ENCODE peak calls at places on chromosomes 3 and 15, in ten cellular contexts. F is tibial artery, Z is left ventricle myocardium inferior, G is bronchial epithelial cell, T is sigmoid colon, M is fibroblast of pulmonary artery, J is AG04450, N is fibroblast of the aortic adventitia, Y is heart right ventricle, H is GM23338. W is an unnamed sample.

GRCh38 chr3:167876603-167877325 is 141.2 kb downstream of the SERPINI1 start:
- DNase-seq in F (no peak), Z (no peak), G (peak), T (no peak), M (peak), J (peak), N (peak), Y (no peak), H (no peak), W (peak)

GRCh38 chr3:195133462-195133861 is 137.5 kb downstream of the XXYLT1 start:
- DNase-seq in F (no peak), Z (no peak), G (peak), T (peak), M (peak), J (peak), N (peak), Y (no peak), H (no peak), W (peak)

GRCh38 chr15:99155961-99156443 is 51.1 kb downstream of the SYNM start:
- DNase-seq in F (no peak), Z (no peak), G (peak), T (no peak), M (no peak), J (no peak), N (peak), Y (no peak), H (no peak), W (no peak)

GRCh38 chr3:125374996-125375941 is at the start of gene ZNF148:
- DNase-seq in F (peak), Z (peak), G (peak), T (peak), M (peak), J (peak), N (peak), Y (peak), H (peak), W (peak)

GRCh38 chr15:22902981-22903380 is 64.5 kb downstream of the NIPA2 start:
- DNase-seq in F (no peak), Z (no peak), G (no peak), T (no peak), M (no peak), J (no peak), N (no peak), Y (no peak), H (no peak), W (no peak)

GRCh38 chr3:46065294-46065705 is 38.0 kb upstream of the XCR1 start:
- DNase-seq in F (no peak), Z (peak), G (peak), T (no peak), M (no peak), J (no peak), N (no peak), Y (no peak), H (no peak), W (no peak)

GRCh38 chr15:53586815-53587214 is 172.6 kb downstream of the WDR72 start:
- DNase-seq in F (no peak), Z (no peak), G (peak), T (peak), M (peak), J (no peak), N (no peak), Y (no peak), H (peak), W (peak)

GRCh38 chr3:101778385-101779046 is 495 bp upstream of the NXPE3 start:
- DNase-seq in F (no peak), Z (no peak), G (no peak), T (no peak), M (no peak), J (no peak), N (no peak), Y (no peak), H (no peak), W (no peak)

GRCh38 chr3:183664913-183665381 is 29.5 kb downstream of the KLHL24 start:
- DNase-seq in F (no peak), Z (no peak), G (peak), T (no peak), M (peak), J (peak), N (peak), Y (no peak), H (no peak), W (peak)

GRCh38 chr15:65993762-65994161 is 124.5 kb downstream of the RAB11A start:
- DNase-seq in F (no peak), Z (no peak), G (no peak), T (no peak), M (no peak), J (no peak), N (no peak), Y (no peak), H (no peak), W (no peak)

GRCh38 chr3:59425942-59426341 is 376.1 kb upstream of the CFAP20DC start:
- DNase-seq in F (no peak), Z (no peak), G (peak), T (no peak), M (no peak), J (no peak), N (no peak), Y (no peak), H (no peak), W (no peak)

GRCh38 chr15:47754312-47754711 is 37.0 kb downstream of the SEMA6D start:
- DNase-seq in F (no peak), Z (no peak), G (no peak), T (no peak), M (no peak), J (no peak), N (no peak), Y (no peak), H (no peak), W (no peak)

GRCh38 chr3:14524920-14525660 is 15.1 kb downstream of the GRIP2 start:
- DNase-seq in F (peak), Z (no peak), G (no peak), T (peak), M (no peak), J (no peak), N (no peak), Y (no peak), H (no peak), W (no peak)

GRCh38 chr3:61268659-61269058 is 17.4 kb upstream of the FHIT start:
- DNase-seq in F (no peak), Z (no peak), G (no peak), T (no peak), M (no peak), J (no peak), N (no peak), Y (no peak), H (no peak), W (no peak)

GRCh38 chr3:53223025-53223424 is 32.8 kb downstream of the TKT start:
- DNase-seq in F (no peak), Z (no peak), G (no peak), T (no peak), M (no peak), J (no peak), N (no peak), Y (no peak), H (no peak), W (no peak)

GRCh38 chr15:36960179-36960946 is 140.0 kb downstream of the MEIS2 start:
- DNase-seq in F (no peak), Z (no peak), G (peak), T (no peak), M (no peak), J (no peak), N (no peak), Y (no peak), H (no peak), W (no peak)

GRCh38 chr15:29045717-29046116 is 159.9 kb downstream of the APBA2 start:
- DNase-seq in F (no peak), Z (no peak), G (peak), T (no peak), M (no peak), J (no peak), N (no peak), Y (no peak), H (no peak), W (no peak)

GRCh38 chr15:34297059-34297458 is 40.5 kb downstream of the SLC12A6 start:
- DNase-seq in F (no peak), Z (no peak), G (no peak), T (no peak), M (no peak), J (no peak), N (peak), Y (no peak), H (no peak), W (no peak)

GRCh38 chr15:47514251-47514652 is 203.1 kb upstream of the SEMA6D start:
- DNase-seq in F (no peak), Z (no peak), G (peak), T (no peak), M (peak), J (no peak), N (peak), Y (no peak), H (no peak), W (peak)

GRCh38 chr3:5096368-5096767 is 25.7 kb upstream of the ARL8B start:
- DNase-seq in F (no peak), Z (no peak), G (no peak), T (peak), M (no peak), J (no peak), N (no peak), Y (no peak), H (no peak), W (no peak)

GRCh38 chr3:115087512-115087911 is 59.6 kb downstream of the ZBTB20 start:
- DNase-seq in F (no peak), Z (no peak), G (no peak), T (no peak), M (no peak), J (no peak), N (no peak), Y (no peak), H (no peak), W (no peak)

GRCh38 chr15:64901914-64902313 is 9.8 kb upstream of the ANKDD1A start:
- DNase-seq in F (no peak), Z (no peak), G (no peak), T (no peak), M (no peak), J (no peak), N (no peak), Y (no peak), H (no peak), W (no peak)

GRCh38 chr3:148911173-148911572 is 46.1 kb downstream of the CPA3 start:
- DNase-seq in F (no peak), Z (no peak), G (peak), T (no peak), M (no peak), J (no peak), N (no peak), Y (no peak), H (peak), W (no peak)

GRCh38 chr3:150775001-150775599 is 12.1 kb upstream of the SIAH2 start:
- DNase-seq in F (no peak), Z (no peak), G (peak), T (no peak), M (peak), J (peak), N (peak), Y (no peak), H (no peak), W (no peak)

GRCh38 chr15:28929200-28929599 is 43.4 kb downstream of the APBA2 start:
- DNase-seq in F (peak), Z (no peak), G (no peak), T (peak), M (no peak), J (no peak), N (no peak), Y (no peak), H (no peak), W (no peak)

GRCh38 chr15:80906159-80906775 is 83.4 kb downstream of the MESD start:
- DNase-seq in F (no peak), Z (no peak), G (peak), T (no peak), M (no peak), J (no peak), N (no peak), Y (no peak), H (no peak), W (no peak)

GRCh38 chr15:73965094-73965729 is 26.9 kb downstream of the STOML1 start:
- DNase-seq in F (peak), Z (no peak), G (no peak), T (peak), M (no peak), J (no peak), N (no peak), Y (no peak), H (peak), W (no peak)
- TF ChIP-seq CTCF in F (no peak), Z (no peak), G (no peak), T (no peak), M (no peak), J (no peak), N (no peak), Y (peak), H (no peak), W (no peak)

GRCh38 chr15:84773716-84774115 is 25.3 kb downstream of the ZNF592 start:
- DNase-seq in F (no peak), Z (no peak), G (no peak), T (no peak), M (no peak), J (no peak), N (no peak), Y (no peak), H (no peak), W (no peak)
- H3K4me3 ChIP-seq in F (no peak), Z (no peak), G (no peak), T (no peak), M (no peak), J (no peak), N (no peak), Y (no peak), H (no peak), W (no peak)

GRCh38 chr3:172710709-172711456 is at the start of gene NCEH1:
- DNase-seq in F (peak), Z (peak), G (peak), T (peak), M (peak), J (peak), N (peak), Y (peak), H (peak), W (peak)

GRCh38 chr3:172708905-172709775 is 1.7 kb downstream of the NCEH1 start:
- DNase-seq in F (no peak), Z (no peak), G (peak), T (no peak), M (peak), J (no peak), N (no peak), Y (no peak), H (no peak), W (no peak)

GRCh38 chr3:172709776-172710708 is 825 bp downstream of the NCEH1 start:
- DNase-seq in F (peak), Z (peak), G (peak), T (peak), M (peak), J (no peak), N (peak), Y (peak), H (peak), W (no peak)

GRCh38 chr3:172713316-172713715 is 2.4 kb upstream of the NCEH1 start:
- DNase-seq in F (no peak), Z (no peak), G (no peak), T (no peak), M (no peak), J (no peak), N (peak), Y (no peak), H (no peak), W (no peak)

GRCh38 chr3:172711457-172711800 is 562 bp upstream of the NCEH1 start:
- DNase-seq in F (no peak), Z (no peak), G (no peak), T (no peak), M (no peak), J (no peak), N (no peak), Y (no peak), H (no peak), W (no peak)
- TF ChIP-seq CTCF in F (no peak), Z (no peak), G (no peak), T (no peak), M (no peak), J (no peak), N (peak), Y (no peak), H (no peak), W (no peak)

GRCh38 chr15:44727462-44728231 is 8.7 kb upstream of the TRIM69 start:
- DNase-seq in F (no peak), Z (no peak), G (peak), T (no peak), M (no peak), J (no peak), N (no peak), Y (no peak), H (no peak), W (no peak)
- H3K4me3 ChIP-seq in F (no peak), Z (peak), G (no peak), T (peak), M (no peak), J (no peak), N (no peak), Y (no peak), H (peak), W (no peak)

GRCh38 chr15:91968610-91969009 is 115.1 kb downstream of the SLCO3A1 start:
- DNase-seq in F (no peak), Z (no peak), G (no peak), T (no peak), M (no peak), J (no peak), N (no peak), Y (no peak), H (peak), W (no peak)
- TF ChIP-seq CTCF in F (no peak), Z (no peak), G (no peak), T (no peak), M (no peak), J (no peak), N (peak), Y (no peak), H (peak), W (peak)

GRCh38 chr3:139388077-139388476 is 1.4 kb downstream of the COPB2 start:
- DNase-seq in F (no peak), Z (no peak), G (no peak), T (no peak), M (no peak), J (no peak), N (no peak), Y (no peak), H (no peak), W (no peak)
- H3K4me3 ChIP-seq in F (peak), Z (peak), G (peak), T (no peak), M (peak), J (peak), N (peak), Y (peak), H (peak), W (peak)

DNA sequence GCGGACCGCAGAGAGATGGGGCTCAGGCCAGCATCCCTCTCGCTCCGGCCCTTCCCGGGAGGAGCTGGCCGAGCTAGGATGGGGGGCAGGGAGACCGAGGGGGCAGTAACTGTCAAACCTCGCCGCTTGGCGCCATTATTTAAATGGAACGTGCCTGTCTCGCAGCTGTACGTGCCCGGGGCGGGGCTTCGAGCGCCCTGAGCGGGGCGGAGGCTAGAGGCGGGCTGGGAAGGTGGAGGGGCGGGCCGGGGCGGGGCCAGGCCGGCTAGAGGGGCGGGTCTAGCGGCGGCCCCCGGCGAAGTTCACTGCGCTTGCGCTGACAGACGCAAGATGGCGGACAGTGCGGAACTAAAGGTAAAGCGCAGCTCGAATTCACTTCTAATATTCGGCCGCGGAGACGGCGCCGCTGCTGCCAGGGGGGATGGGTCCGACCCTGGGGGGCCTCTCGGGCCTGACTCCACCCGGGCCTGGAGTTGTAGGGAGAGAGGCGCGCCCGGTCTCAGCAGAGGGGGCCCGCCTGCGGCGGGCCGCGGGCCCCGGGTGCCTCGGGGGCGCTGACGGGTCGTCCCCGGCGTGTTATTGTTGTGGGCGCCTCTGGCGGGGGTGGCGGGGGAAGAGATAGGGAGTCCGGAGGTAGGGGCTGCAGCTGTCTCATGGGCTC is at the start of gene PIAS1:
- DNase-seq in F (peak), Z (peak), G (peak), T (peak), M (peak), J (peak), N (peak), Y (peak), H (peak), W (peak)
- TF ChIP-seq CTCF in F (no peak), Z (no peak), G (no peak), T (no peak), M (no peak), J (no peak), N (no peak), Y (peak), H (no peak), W (no peak)

DNA sequence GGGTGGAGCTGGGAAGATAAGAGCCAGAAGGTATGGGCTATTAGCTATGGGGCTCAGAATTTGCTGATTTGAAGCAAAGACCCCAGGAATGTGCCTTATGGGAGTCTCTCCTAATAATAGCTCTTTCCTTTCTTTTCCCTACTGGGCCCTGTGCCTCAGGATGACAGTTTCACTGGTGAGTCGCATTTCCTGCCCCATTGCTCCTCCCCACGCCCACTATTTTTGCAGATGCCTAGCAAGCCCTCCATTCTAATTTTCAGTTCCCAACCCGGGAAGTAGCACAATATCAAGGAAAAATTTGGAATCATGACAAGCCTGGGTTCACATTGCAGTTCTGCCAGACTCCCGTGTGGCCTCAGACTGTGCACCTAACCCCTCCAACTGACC is 583 bp downstream of the IL17RE start:
- DNase-seq in F (peak), Z (no peak), G (peak), T (no peak), M (no peak), J (no peak), N (peak), Y (no peak), H (no peak), W (no peak)
- H3K4me3 ChIP-seq in F (peak), Z (peak), G (peak), T (no peak), M (no peak), J (peak), N (no peak), Y (peak), H (peak), W (no peak)

DNA sequence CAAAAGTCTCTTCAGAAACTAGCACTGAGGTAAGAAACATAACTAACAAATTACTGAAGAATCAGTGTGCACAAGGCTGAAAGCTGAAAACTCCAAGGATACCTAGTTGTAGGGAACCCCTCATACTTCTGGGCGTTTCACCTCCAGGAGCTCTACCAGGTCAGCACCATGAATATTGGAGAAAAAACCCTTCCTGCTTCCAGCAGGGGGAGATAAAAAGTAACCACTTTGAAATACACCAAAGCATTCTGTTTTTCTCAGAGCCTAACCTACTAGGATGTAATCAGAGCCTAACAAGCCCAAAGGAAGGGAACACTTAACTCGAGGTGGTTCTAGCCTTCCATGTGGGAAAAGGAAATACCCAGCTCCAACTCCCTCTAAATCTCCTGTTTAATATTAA is 175.8 kb upstream of the MME start:
- DNase-seq in F (no peak), Z (no peak), G (peak), T (no peak), M (peak), J (no peak), N (peak), Y (no peak), H (peak), W (no peak)
- TF ChIP-seq CTCF in F (no peak), Z (peak), G (peak), T (no peak), M (peak), J (peak), N (peak), Y (peak), H (peak), W (peak)

DNA sequence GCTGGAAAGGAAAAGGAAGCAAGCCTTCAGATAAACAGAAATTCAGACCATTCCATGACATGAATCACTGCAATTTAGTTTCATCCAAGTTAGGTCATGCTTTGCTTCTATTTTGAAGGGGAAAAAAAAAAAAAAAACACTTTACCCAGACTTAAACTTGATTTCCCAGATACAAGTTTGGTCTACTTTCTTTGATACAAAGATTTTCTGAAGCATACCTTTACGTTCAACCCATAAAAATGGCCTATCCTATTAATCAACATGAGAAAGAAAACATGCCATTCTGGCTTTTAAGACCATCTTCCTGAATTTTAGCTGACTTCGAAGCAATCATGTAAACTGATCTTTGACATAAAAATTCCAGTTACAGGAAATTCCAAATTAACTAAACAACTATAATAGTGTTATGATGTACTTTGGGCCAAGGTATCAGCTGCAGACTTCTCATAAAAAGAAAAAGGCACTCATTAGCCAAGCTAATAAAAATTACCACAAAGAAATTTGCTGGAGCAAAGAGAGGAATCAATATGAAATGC is 12.6 kb downstream of the OSBPL10 start:
- DNase-seq in F (no peak), Z (no peak), G (peak), T (no peak), M (peak), J (no peak), N (peak), Y (no peak), H (no peak), W (no peak)
- H3K4me3 ChIP-seq in F (peak), Z (no peak), G (no peak), T (no peak), M (no peak), J (peak), N (peak), Y (no peak), H (no peak), W (no peak)

W was measured in astrocyte of the cerebellum.